ENCODE peak calls at places on chromosomes 4 and X, in four cellular contexts. N is AG09319, T is kidney epithelial cell, Z is dorsolateral prefrontal cortex. X is an unnamed sample.

GRCh38 chr4:39698424-39699009 is 581 bp downstream of the UBE2K start:
- DNase-seq in N (no peak), T (no peak), Z (peak), X (peak)

GRCh38 chr4:148444296-148445070 is 2.3 kb upstream of the NR3C2 start:
- DNase-seq in N (no peak), T (no peak), Z (peak), X (peak)

GRCh38 chr4:87060957-87061356 is 126.1 kb downstream of the AFF1 start:
- DNase-seq in N (no peak), T (peak), Z (no peak), X (no peak)

GRCh38 chr4:80138556-80139538 is 58.5 kb upstream of the PRDM8 start:
- DNase-seq in N (no peak), T (no peak), Z (no peak), X (no peak)

GRCh38 chrX:18012974-18013373 is 151.9 kb upstream of the RAI2 start:
- DNase-seq in N (no peak), T (no peak), Z (no peak), X (no peak)

GRCh38 chrX:76148753-76149152 is 24.1 kb upstream of the PBDC1 start:
- DNase-seq in N (no peak), T (no peak), Z (no peak), X (no peak)

GRCh38 chr4:8908206-8908893 is 36.7 kb upstream of the HMX1 start:
- DNase-seq in N (no peak), T (no peak), Z (peak), X (peak)

GRCh38 chr4:64756016-64756415 is 346.8 kb upstream of the TECRL start:
- DNase-seq in N (no peak), T (no peak), Z (no peak), X (no peak)

GRCh38 chr4:99633772-99634171 is 23.9 kb downstream of the C4orf54 start:
- DNase-seq in N (no peak), T (no peak), Z (no peak), X (no peak)

GRCh38 chrX:110992611-110993010 is 103.4 kb upstream of the PAK3 start:
- DNase-seq in N (peak), T (no peak), Z (no peak), X (peak)

GRCh38 chr4:152074573-152074972 is 313.8 kb upstream of the GATB start:
- DNase-seq in N (no peak), T (no peak), Z (no peak), X (no peak)

GRCh38 chr4:150982557-150983233 is 32.4 kb downstream of the LRBA start:
- DNase-seq in N (no peak), T (no peak), Z (no peak), X (no peak)

GRCh38 chr4:122783301-122784215 is 43.1 kb upstream of the FGF2 start:
- DNase-seq in N (peak), T (peak), Z (no peak), X (no peak)

GRCh38 chr4:107036602-107037151 is 564 bp upstream of the DKK2 start:
- DNase-seq in N (no peak), T (no peak), Z (no peak), X (no peak)

GRCh38 chrX:119501511-119502148 is 33.4 kb downstream of the SLC25A5 start:
- DNase-seq in N (no peak), T (no peak), Z (no peak), X (no peak)

GRCh38 chrX:150152546-150152945 is 210.6 kb upstream of the MAMLD1 start:
- DNase-seq in N (no peak), T (no peak), Z (no peak), X (no peak)

GRCh38 chr4:177322881-177323280 is 13.2 kb downstream of the NEIL3 start:
- DNase-seq in N (no peak), T (no peak), Z (no peak), X (no peak)

GRCh38 chr4:83107636-83108035 is 6.9 kb downstream of the PLAC8 start:
- DNase-seq in N (no peak), T (no peak), Z (no peak), X (no peak)

GRCh38 chr4:24850669-24851068 is 55.3 kb downstream of the SOD3 start:
- DNase-seq in N (peak), T (peak), Z (no peak), X (no peak)

GRCh38 chrX:153868576-153869472 is 17.1 kb downstream of the L1CAM start:
- DNase-seq in N (no peak), T (no peak), Z (no peak), X (no peak)

GRCh38 chr4:100848865-100849264 is 331.0 kb upstream of the EMCN start:
- DNase-seq in N (no peak), T (no peak), Z (no peak), X (no peak)

GRCh38 chr4:40486534-40486933 is 143.1 kb downstream of the RBM47 start:
- DNase-seq in N (no peak), T (no peak), Z (no peak), X (no peak)

GRCh38 chr4:112270643-112271484 is 14.8 kb downstream of the TIFA start:
- DNase-seq in N (no peak), T (no peak), Z (no peak), X (no peak)

GRCh38 chr4:119536572-119537528 is 91.8 kb downstream of the PDE5A start:
- DNase-seq in N (peak), T (no peak), Z (no peak), X (no peak)

GRCh38 chr4:139229534-139230039 is 50.4 kb downstream of the MGARP start:
- DNase-seq in N (no peak), T (no peak), Z (no peak), X (no peak)

GRCh38 chrX:1397001-1397400 is 5.1 kb upstream of the SLC25A6 start:
- DNase-seq in N (no peak), T (no peak), Z (no peak), X (no peak)

GRCh38 chr4:147801820-147802219 is 69.9 kb downstream of the ARHGAP10 start:
- DNase-seq in N (no peak), T (no peak), Z (no peak), X (no peak)

GRCh38 chrX:102085706-102086105 is 39.8 kb upstream of the TCEAL2 start:
- DNase-seq in N (no peak), T (no peak), Z (no peak), X (no peak)

GRCh38 chr4:30719363-30720020 is 677 bp upstream of the PCDH7 start:
- DNase-seq in N (no peak), T (no peak), Z (peak), X (no peak)

GRCh38 chr4:128393111-128393704 is 105.6 kb upstream of the PGRMC2 start:
- DNase-seq in N (no peak), T (no peak), Z (no peak), X (no peak)

GRCh38 chr4:71241467-71242401 is 97.1 kb upstream of the SLC4A4 start:
- DNase-seq in N (no peak), T (no peak), Z (no peak), X (no peak)

GRCh38 chrX:102746134-102746584 is 25.6 kb downstream of the GPRASP3 start:
- DNase-seq in N (no peak), T (no peak), Z (no peak), X (no peak)

GRCh38 chrX:53089224-53089842 is 4.6 kb upstream of the KANTR start:
- DNase-seq in N (no peak), T (no peak), Z (peak), X (no peak)

GRCh38 chr4:185472063-185472542 is 570 bp upstream of the CCDC110 start:
- DNase-seq in N (no peak), T (no peak), Z (no peak), X (no peak)

GRCh38 chr4:142913461-142914030 is 67.4 kb upstream of the INPP4B start:
- DNase-seq in N (no peak), T (no peak), Z (no peak), X (no peak)

GRCh38 chr4:26326791-26327190 is 6.0 kb downstream of the RBPJ start:
- DNase-seq in N (peak), T (peak), Z (no peak), X (no peak)

GRCh38 chr4:2253160-2254084 is 8.5 kb downstream of the MXD4 start:
- DNase-seq in N (no peak), T (no peak), Z (peak), X (no peak)

GRCh38 chr4:2831611-2832308 is 11.9 kb upstream of the ADD1 start:
- DNase-seq in N (no peak), T (no peak), Z (peak), X (no peak)

DNA sequence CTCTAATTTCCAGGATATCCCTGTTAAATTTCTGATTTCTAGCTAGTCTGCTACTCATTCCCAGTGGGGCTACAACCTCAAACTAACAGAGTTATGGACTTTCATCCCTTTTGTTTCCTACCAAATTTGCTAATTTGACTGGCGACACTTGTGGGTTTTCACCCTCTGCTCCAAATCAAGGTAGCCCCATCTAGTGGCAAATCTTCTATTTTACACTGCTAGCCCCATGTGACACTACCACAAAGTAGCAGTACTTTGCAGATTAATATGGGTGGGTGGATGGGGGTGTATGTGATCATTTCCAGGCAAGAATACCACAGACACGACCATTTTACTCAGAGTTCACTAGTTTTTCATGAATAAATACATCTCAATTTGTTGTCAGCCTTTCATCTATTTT is 150.3 kb downstream of the MSL3 start:
- DNase-seq in N (no peak), T (no peak), Z (no peak), X (no peak)
- TF ChIP-seq CTCF in N (peak), T (peak), Z (peak), X (peak)

GRCh38 chrX:48852857-48853256 is 17.4 kb upstream of the PCSK1N start:
- DNase-seq in N (no peak), T (no peak), Z (no peak), X (no peak)

GRCh38 chrX:48854898-48855297 is 19.5 kb upstream of the PCSK1N start:
- DNase-seq in N (no peak), T (no peak), Z (no peak), X (no peak)
- TF ChIP-seq CTCF in N (peak), T (peak), Z (no peak), X (peak)

DNA sequence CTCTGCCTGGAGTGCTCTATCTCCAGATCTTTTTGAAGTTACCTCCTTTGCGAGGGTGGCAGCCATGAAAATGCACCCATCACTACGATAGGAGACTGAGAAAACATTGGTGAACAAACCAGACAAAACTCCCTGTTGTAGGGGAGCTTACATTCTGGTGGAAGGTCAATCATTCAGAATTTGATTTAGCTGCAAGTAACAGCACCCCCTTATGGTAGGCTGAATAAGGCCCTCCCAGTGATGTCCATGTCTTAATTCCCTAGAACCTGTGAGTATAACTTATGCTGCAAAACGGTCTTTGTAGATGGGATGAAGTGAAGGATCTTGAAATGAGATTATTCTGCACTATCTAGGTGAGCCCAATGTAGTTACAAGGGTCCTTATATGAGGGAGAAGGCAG is 5.6 kb upstream of the TEC start:
- DNase-seq in N (no peak), T (no peak), Z (no peak), X (no peak)
- TF ChIP-seq CTCF in N (peak), T (peak), Z (peak), X (peak)

GRCh38 chrX:49001521-49002090 is 458 bp downstream of the GRIPAP1 start:
- DNase-seq in N (no peak), T (no peak), Z (no peak), X (no peak)

GRCh38 chrX:49002091-49002935 is at the start of gene GRIPAP1:
- DNase-seq in N (peak), T (peak), Z (peak), X (peak)

GRCh38 chrX:49000640-49001039 is 1.4 kb downstream of the GRIPAP1 start:
- DNase-seq in N (no peak), T (no peak), Z (no peak), X (no peak)

GRCh38 chrX:48999030-48999429 is 3.0 kb downstream of the GRIPAP1 start:
- DNase-seq in N (no peak), T (no peak), Z (no peak), X (no peak)

DNA sequence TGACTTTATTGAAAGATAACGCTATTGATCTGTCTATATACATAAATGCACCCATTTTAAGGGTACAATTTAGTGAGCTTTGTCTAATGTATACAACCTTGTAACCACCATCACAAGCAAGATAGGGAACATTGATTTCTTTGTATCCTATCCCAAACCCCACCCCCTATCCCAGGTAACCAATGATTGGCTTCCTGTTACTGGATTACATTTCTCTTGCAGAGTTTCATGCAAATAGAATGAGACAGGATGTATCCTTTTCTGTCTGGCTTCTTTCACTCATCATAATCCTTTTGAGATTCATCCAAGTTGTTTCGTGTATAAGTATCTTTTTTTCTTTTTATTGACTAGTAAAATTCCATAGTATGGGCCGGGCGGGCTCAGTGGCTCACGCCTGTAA is 1.6 kb upstream of the GRIPAP1 start:
- DNase-seq in N (no peak), T (no peak), Z (no peak), X (no peak)
- TF ChIP-seq CTCF in N (no peak), T (no peak), Z (no peak), X (no peak)

GRCh38 chr4:14749910-14750309 is 252.4 kb upstream of the CPEB2 start:
- DNase-seq in N (no peak), T (no peak), Z (peak), X (no peak)
- TF ChIP-seq CTCF in N (peak), T (peak), Z (peak), X (peak)

DNA sequence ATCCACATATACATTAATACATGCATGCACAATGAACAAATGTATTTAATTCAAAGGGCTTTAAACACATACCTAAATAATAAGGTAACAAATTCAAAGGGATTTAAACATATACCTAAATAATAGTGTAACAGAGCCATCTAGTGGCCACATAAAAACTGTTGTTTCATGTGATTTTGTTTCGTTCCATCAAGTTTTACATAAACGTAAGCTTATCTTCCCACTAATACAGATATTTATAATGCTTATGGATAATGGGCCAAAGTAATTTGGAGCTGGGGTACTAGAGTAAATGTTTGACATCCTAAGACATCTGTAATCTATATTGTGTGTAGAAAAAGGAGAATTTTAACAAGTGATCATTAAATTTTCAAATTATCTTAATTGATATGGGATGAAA is 82.3 kb downstream of the PRSS12 start:
- DNase-seq in N (no peak), T (no peak), Z (no peak), X (no peak)
- TF ChIP-seq CTCF in N (peak), T (peak), Z (peak), X (peak)

GRCh38 chr4:88674989-88675388 is 22.6 kb downstream of the NAP1L5 start:
- DNase-seq in N (no peak), T (no peak), Z (no peak), X (no peak)
- TF ChIP-seq CTCF in N (no peak), T (no peak), Z (no peak), X (no peak)

GRCh38 chr4:6777636-6778281 is 4.8 kb upstream of the KIAA0232 start:
- DNase-seq in N (no peak), T (no peak), Z (no peak), X (no peak)
- TF ChIP-seq CTCF in N (no peak), T (no peak), Z (no peak), X (no peak)

DNA sequence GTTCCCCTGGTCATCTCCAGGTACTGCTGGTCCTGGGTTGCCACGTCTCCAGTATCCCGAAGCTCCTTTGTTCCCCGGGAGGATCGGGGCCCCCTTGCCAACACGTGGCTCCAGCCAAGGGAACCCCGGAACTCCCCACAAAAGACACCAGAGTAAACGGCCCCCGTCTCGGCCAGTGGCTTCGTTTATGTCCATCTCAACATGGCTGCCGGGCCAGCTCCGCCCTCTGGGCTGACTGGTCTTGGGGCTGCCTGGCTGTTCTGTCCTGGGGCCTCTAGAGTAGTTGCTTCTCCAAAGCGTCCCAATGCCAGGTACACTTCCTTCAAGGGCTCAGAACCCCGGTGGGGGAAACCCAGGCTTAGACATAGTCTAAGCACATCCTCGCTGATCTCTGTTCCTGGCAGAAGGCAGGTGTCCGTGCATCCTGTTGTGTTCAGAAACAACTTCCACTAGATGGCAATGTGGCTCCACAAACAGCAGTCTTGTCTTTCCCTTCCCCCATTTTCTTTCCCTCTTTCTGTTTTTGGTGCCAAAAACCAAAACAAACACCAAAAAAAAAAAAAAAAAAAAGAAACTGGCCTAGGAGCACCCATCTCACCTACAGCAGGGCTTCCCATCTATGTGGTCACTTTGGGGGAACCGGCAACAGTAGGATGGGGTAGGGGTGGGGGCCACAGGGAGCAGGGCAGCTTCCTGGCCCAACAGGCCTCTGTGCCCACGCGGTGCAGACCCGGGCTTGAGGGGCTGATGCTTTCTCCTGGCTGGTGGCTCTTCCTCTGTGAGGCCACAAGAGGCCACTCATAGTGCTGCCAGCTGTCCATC is 35.3 kb downstream of the NBDY start:
- DNase-seq in N (peak), T (no peak), Z (peak), X (no peak)
- TF ChIP-seq CTCF in N (peak), T (peak), Z (peak), X (peak)

X was measured in progenitor cell of endocrine pancreas.